ENCODE peak calls at places on chromosome 4, in eight cellular contexts. Z, C, J, M, O, L, S and K are unnamed samples.
A peak's percentile ranks its signal among the peaks of the same experiment; 100 is the strongest.

GRCh38 chr4:121156822-121157769 is 7.0 kb downstream of the TNIP3 start:
- DNase-seq in Z (peak; percentile 22), C (peak; percentile 41), J (no peak), M (peak; percentile 54), O (peak; percentile 27), L (peak; percentile 21), S (peak; percentile 7), K (no peak)

GRCh38 chr4:40721730-40722171 is 28.0 kb upstream of the NSUN7 start:
- DNase-seq in Z (no peak), C (no peak), J (peak; percentile 20), M (no peak), O (no peak), L (no peak), S (no peak), K (no peak)

GRCh38 chr4:53477038-53477565 is 99.7 kb downstream of the FIP1L1 start:
- DNase-seq in Z (no peak), C (no peak), J (no peak), M (no peak), O (peak; percentile 18), L (no peak), S (no peak), K (no peak)

GRCh38 chr4:184255361-184255760 is 37.7 kb upstream of the ENPP6 start:
- DNase-seq in Z (peak; percentile 62), C (no peak), J (no peak), M (no peak), O (no peak), L (no peak), S (peak; percentile 38), K (peak; percentile 71)

GRCh38 chr4:151325320-151326246 is at the start of gene SH3D19:
- DNase-seq in Z (peak; percentile 46), C (peak; percentile 62), J (no peak), M (peak; percentile 91), O (peak; percentile 84), L (peak; percentile 25), S (peak; percentile 77), K (peak; percentile 84)

GRCh38 chr4:32519060-32519459 is 1798.9 kb downstream of the PCDH7 start:
- DNase-seq in Z (no peak), C (no peak), J (no peak), M (no peak), O (peak; percentile 66), L (no peak), S (no peak), K (no peak)

GRCh38 chr4:164956766-164957643 is 20.5 kb downstream of the TRIM61 start:
- DNase-seq in Z (peak; percentile 89), C (peak; percentile 73), J (no peak), M (peak; percentile 91), O (peak; percentile 76), L (peak; percentile 54), S (peak; percentile 54), K (no peak)

GRCh38 chr4:168677063-168677462 is 180.2 kb downstream of the PALLD start:
- DNase-seq in Z (no peak), C (no peak), J (no peak), M (no peak), O (no peak), L (no peak), S (no peak), K (no peak)

GRCh38 chr4:151358266-151358665 is 32.9 kb upstream of the SH3D19 start:
- DNase-seq in Z (no peak), C (no peak), J (no peak), M (no peak), O (no peak), L (no peak), S (peak; percentile 5), K (no peak)

GRCh38 chr4:123284166-123284565 is 112.4 kb upstream of the SPRY1 start:
- DNase-seq in Z (no peak), C (no peak), J (peak; percentile 4), M (no peak), O (peak; percentile 14), L (no peak), S (no peak), K (no peak)

GRCh38 chr4:118281611-118282442 is 71.0 kb downstream of the PRSS12 start:
- DNase-seq in Z (peak; percentile 79), C (no peak), J (no peak), M (no peak), O (peak; percentile 29), L (no peak), S (no peak), K (no peak)

GRCh38 chr4:3801931-3802550 is 35.9 kb downstream of the ADRA2C start:
- DNase-seq in Z (no peak), C (no peak), J (no peak), M (no peak), O (no peak), L (no peak), S (no peak), K (no peak)

GRCh38 chr4:40720931-40721330 is 28.8 kb upstream of the NSUN7 start:
- DNase-seq in Z (no peak), C (no peak), J (no peak), M (no peak), O (no peak), L (no peak), S (no peak), K (no peak)

GRCh38 chr4:25367004-25367621 is 9.9 kb upstream of the ANAPC4 start:
- DNase-seq in Z (no peak), C (no peak), J (peak; percentile 10), M (no peak), O (peak; percentile 71), L (no peak), S (no peak), K (no peak)

GRCh38 chr4:111880116-111880515 is 265.1 kb upstream of the FAM241A start:
- DNase-seq in Z (no peak), C (no peak), J (no peak), M (no peak), O (no peak), L (no peak), S (no peak), K (no peak)

GRCh38 chr4:174037631-174038030 is 245.8 kb downstream of the FBXO8 start:
- DNase-seq in Z (no peak), C (no peak), J (no peak), M (no peak), O (no peak), L (no peak), S (no peak), K (no peak)

GRCh38 chr4:1667273-1667672 is 16.8 kb downstream of the FAM53A start:
- DNase-seq in Z (no peak), C (no peak), J (no peak), M (no peak), O (no peak), L (no peak), S (no peak), K (no peak)

GRCh38 chr4:122456228-122457106 is at the start of gene IL2:
- DNase-seq in Z (no peak), C (no peak), J (no peak), M (no peak), O (no peak), L (no peak), S (no peak), K (no peak)

GRCh38 chr4:139144161-139144859 is 32.7 kb downstream of the ELF2 start:
- DNase-seq in Z (peak; percentile 9), C (peak; percentile 53), J (peak; percentile 11), M (peak; percentile 27), O (peak; percentile 69), L (no peak), S (peak; percentile 34), K (no peak)

GRCh38 chr4:25320374-25321172 is 8.0 kb downstream of the ZCCHC4 start:
- DNase-seq in Z (no peak), C (no peak), J (peak; percentile 49), M (no peak), O (peak; percentile 77), L (no peak), S (no peak), K (no peak)

GRCh38 chr4:77818077-77818666 is 996 bp downstream of the CNOT6L start:
- DNase-seq in Z (peak; percentile 75), C (peak; percentile 67), J (peak; percentile 31), M (peak; percentile 84), O (peak; percentile 87), L (peak; percentile 23), S (peak; percentile 82), K (peak; percentile 86)

DNA sequence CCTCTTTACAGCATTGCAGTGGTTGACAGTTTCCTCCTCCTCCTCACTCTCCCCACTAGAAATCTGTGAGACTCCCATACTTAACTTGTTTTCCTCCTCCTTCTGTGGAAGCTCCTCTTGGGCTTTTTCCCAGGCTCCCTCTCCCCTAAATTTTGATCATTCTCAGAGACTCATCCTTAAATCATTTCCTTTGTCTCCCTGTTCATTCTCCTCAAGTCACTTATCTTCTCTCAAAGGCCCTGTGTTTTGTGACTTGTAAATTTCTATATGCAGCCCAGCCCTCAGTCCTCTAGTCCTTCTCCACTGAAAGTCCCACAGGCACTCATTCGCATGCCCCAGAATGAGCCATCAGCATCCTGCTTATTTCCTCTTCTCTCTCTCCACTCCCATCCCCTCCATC is 171.8 kb downstream of the SOWAHB start:
- DNase-seq in Z (no peak), C (no peak), J (no peak), M (no peak), O (no peak), L (no peak), S (no peak), K (no peak)
- TF ChIP-seq CTCF in Z (no peak), C (no peak), J (no peak), M (no peak), O (no peak), L (no peak), S (no peak), K (no peak)

GRCh38 chr4:90960840-90961239 is 833.6 kb downstream of the CCSER1 start:
- DNase-seq in Z (no peak), C (no peak), J (no peak), M (no peak), O (no peak), L (no peak), S (no peak), K (no peak)
- TF ChIP-seq CTCF in Z (peak; percentile 24), C (no peak), J (no peak), M (no peak), O (no peak), L (no peak), S (no peak), K (no peak)

GRCh38 chr4:8497762-8498161 is 57.2 kb downstream of the TRMT44 start:
- DNase-seq in Z (no peak), C (no peak), J (no peak), M (no peak), O (no peak), L (no peak), S (no peak), K (no peak)
- TF ChIP-seq CTCF in Z (no peak), C (no peak), J (no peak), M (no peak), O (no peak), L (no peak), S (no peak), K (no peak)

GRCh38 chr4:153537493-153537960 is 71.4 kb downstream of the TMEM131L start:
- DNase-seq in Z (no peak), C (no peak), J (no peak), M (no peak), O (no peak), L (no peak), S (no peak), K (no peak)

GRCh38 chr4:153534792-153535629 is 68.9 kb downstream of the TMEM131L start:
- DNase-seq in Z (no peak), C (no peak), J (no peak), M (no peak), O (no peak), L (no peak), S (no peak), K (no peak)

GRCh38 chr4:153533387-153533786 is 67.2 kb downstream of the TMEM131L start:
- DNase-seq in Z (no peak), C (no peak), J (no peak), M (no peak), O (no peak), L (no peak), S (no peak), K (no peak)

GRCh38 chr4:153538408-153539057 is 72.4 kb downstream of the TMEM131L start:
- DNase-seq in Z (peak; percentile 51), C (no peak), J (no peak), M (no peak), O (peak; percentile 73), L (no peak), S (no peak), K (no peak)

GRCh38 chr4:153535735-153536494 is 69.8 kb downstream of the TMEM131L start:
- DNase-seq in Z (no peak), C (no peak), J (no peak), M (no peak), O (peak; percentile 44), L (no peak), S (no peak), K (no peak)
- TF ChIP-seq CTCF in Z (no peak), C (no peak), J (no peak), M (no peak), O (no peak), L (no peak), S (no peak), K (no peak)